ENCODE peak calls at places on chromosomes 3 and 15, in four cellular contexts. X is RPMI8226, B is cardiac muscle cell, O is fibroblast of villous mesenchyme. C is an unnamed sample.

GRCh38 chr3:10553586-10554235 is 48.3 kb upstream of the ATP2B2 start:
- DNase-seq in X (no peak), B (no peak), O (no peak), C (peak; percentile 1)

GRCh38 chr3:66518644-66519043 is 17.8 kb upstream of the LRIG1 start:
- DNase-seq in X (no peak), B (no peak), O (no peak), C (no peak)

GRCh38 chr3:143480306-143480852 is 360.8 kb downstream of the CHST2 start:
- DNase-seq in X (no peak), B (no peak), O (no peak), C (no peak)

GRCh38 chr3:133574260-133574881 is 885 bp downstream of the CDV3 start:
- DNase-seq in X (peak; percentile 70), B (peak; percentile 87), O (peak; percentile 82), C (no peak)

GRCh38 chr3:13113346-13114335 is 40.4 kb upstream of the IQSEC1 start:
- DNase-seq in X (no peak), B (no peak), O (no peak), C (no peak)

GRCh38 chr3:180250172-180250571 is 213.4 kb upstream of the PEX5L start:
- DNase-seq in X (no peak), B (no peak), O (no peak), C (no peak)

GRCh38 chr3:55617385-55617784 is 130.3 kb upstream of the WNT5A start:
- DNase-seq in X (no peak), B (no peak), O (no peak), C (no peak)

GRCh38 chr3:59895972-59896371 is 846.1 kb upstream of the CFAP20DC start:
- DNase-seq in X (no peak), B (no peak), O (no peak), C (no peak)

GRCh38 chr15:65400760-65401606 is 21.8 kb downstream of the IGDCC4 start:
- DNase-seq in X (peak; percentile 84), B (peak; percentile 83), O (peak; percentile 78), C (no peak)

GRCh38 chr3:163384383-163384782 is 1693.9 kb downstream of the SI start:
- DNase-seq in X (peak; percentile 42), B (no peak), O (no peak), C (no peak)

GRCh38 chr3:14598143-14598569 is 53.4 kb upstream of the CCDC174 start:
- DNase-seq in X (peak; percentile 63), B (peak; percentile 66), O (peak; percentile 37), C (peak; percentile 41)

GRCh38 chr3:23258110-23258509 is 55.0 kb downstream of the UBE2E2 start:
- DNase-seq in X (no peak), B (no peak), O (no peak), C (no peak)